ENCODE peak calls at places on chromosomes 3 and 15, in seven cellular contexts. V is BJ, S is KBM-7, O is NCI-H345, W is HTR-8/SVneo, C is GM10248, E is kidney. R is an unnamed sample.

GRCh38 chr3:2354702-2355101 is 256.0 kb downstream of the CNTN4 start:
- DNase-seq in O (no peak), E (no peak), S (no peak), V (no peak), C (no peak), W (no peak), R (no peak)

GRCh38 chr15:58357529-58358476 is 74.0 kb upstream of the LIPC start:
- DNase-seq in C (no peak), S (no peak), O (no peak), V (no peak), W (no peak), E (no peak), R (no peak)

GRCh38 chr3:142896201-142896755 is 7.4 kb upstream of the PCOLCE2 start:
- DNase-seq in W (peak), O (no peak), V (peak), C (no peak), S (no peak), E (no peak), R (no peak)

GRCh38 chr3:36428444-36428843 is 48.1 kb downstream of the STAC start:
- DNase-seq in V (no peak), W (no peak), O (no peak), C (no peak), S (no peak), E (no peak), R (no peak)

GRCh38 chr3:184560992-184561328 is 625 bp upstream of the EPHB3 start:
- DNase-seq in W (no peak), V (no peak), E (no peak), S (no peak), C (no peak), O (no peak), R (no peak)

GRCh38 chr3:167983583-167983982 is 112.1 kb downstream of the GOLIM4 start:
- DNase-seq in E (no peak), C (no peak), S (no peak), V (no peak), O (no peak), W (no peak), R (no peak)

GRCh38 chr3:10955694-10956453 is 36.7 kb upstream of the SLC6A1 start:
- DNase-seq in W (no peak), V (no peak), E (no peak), C (no peak), O (no peak), S (no peak), R (no peak)

GRCh38 chr3:27714692-27715453 is 7.2 kb downstream of the EOMES start:
- DNase-seq in S (no peak), C (no peak), V (no peak), W (no peak), E (peak), O (no peak), R (no peak)

GRCh38 chr3:182979719-182980191 is 583 bp downstream of the DCUN1D1 start:
- DNase-seq in V (no peak), O (peak), S (peak), E (no peak), C (no peak), W (no peak), R (peak)

GRCh38 chr15:69668049-69668705 is 215.6 kb downstream of the RPLP1 start:
- DNase-seq in V (no peak), O (peak), S (peak), E (no peak), C (no peak), W (no peak), R (peak)

GRCh38 chr3:66479532-66479947 is 21.3 kb downstream of the LRIG1 start:
- DNase-seq in W (no peak), E (no peak), O (no peak), V (no peak), S (peak), C (no peak), R (no peak)

GRCh38 chr3:187208159-187208558 is 10.9 kb downstream of the RTP1 start:
- DNase-seq in E (no peak), O (peak), C (no peak), V (no peak), S (no peak), W (no peak), R (no peak)

GRCh38 chr3:41075958-41076357 is 123.3 kb upstream of the CTNNB1 start:
- DNase-seq in S (no peak), W (no peak), C (no peak), E (no peak), O (no peak), V (no peak), R (no peak)

GRCh38 chr15:88882745-88883144 is 12.6 kb downstream of the HAPLN3 start:
- DNase-seq in E (no peak), V (no peak), C (no peak), W (no peak), O (no peak), S (no peak), R (no peak)

GRCh38 chr15:69044899-69045298 is 30.4 kb downstream of the NOX5 start:
- DNase-seq in V (peak), W (peak), O (no peak), S (peak), E (no peak), C (no peak), R (no peak)

GRCh38 chr15:49769225-49769624 is 148.4 kb downstream of the DTWD1 start:
- DNase-seq in E (no peak), S (no peak), V (peak), C (no peak), O (no peak), W (no peak), R (no peak)

GRCh38 chr15:73939138-73939537 is 12.9 kb downstream of the LOXL1 start:
- DNase-seq in E (peak), V (no peak), W (no peak), S (no peak), C (no peak), O (no peak), R (no peak)

GRCh38 chr3:72068621-72069020 is 283.7 kb upstream of the PROK2 start:
- DNase-seq in S (no peak), V (no peak), E (no peak), O (no peak), W (no peak), C (no peak), R (no peak)

GRCh38 chr3:53806182-53807116 is 39.8 kb downstream of the CHDH start:
- DNase-seq in E (no peak), S (no peak), C (peak), O (no peak), W (no peak), V (peak), R (no peak)

GRCh38 chr3:140442621-140443020 is 235.2 kb upstream of the TRIM42 start:
- DNase-seq in E (no peak), W (no peak), O (no peak), C (no peak), V (no peak), S (no peak), R (no peak)

GRCh38 chr3:46748160-46748559 is 30.5 kb upstream of the PRSS50 start:
- DNase-seq in V (no peak), C (no peak), S (no peak), O (no peak), E (no peak), W (no peak), R (no peak)

GRCh38 chr15:67149859-67150824 is 84.7 kb downstream of the SMAD3 start:
- DNase-seq in C (peak), V (peak), O (no peak), S (peak), E (peak), W (peak), R (no peak)